ENCODE peak calls at places on chromosomes 16 and 17, in five cellular contexts. E, K, H, N and C are unnamed samples.

GRCh38 chr16:55911616-55912015 is 36.4 kb upstream of the CES5A start:
- DNase-seq in E (no peak), K (no peak), H (no peak), N (no peak), C (no peak)

GRCh38 chr16:23027386-23027785 is 121.9 kb downstream of the USP31 start:
- DNase-seq in E (no peak), K (no peak), H (no peak), N (no peak), C (no peak)

GRCh38 chr17:7220593-7221280 is 999 bp downstream of the ACADVL start:
- DNase-seq in E (peak; percentile 66), K (peak; percentile 75), H (no peak), N (peak; percentile 63), C (no peak)

GRCh38 chr16:924806-925205 is 46.0 kb downstream of the LMF1 start:
- DNase-seq in E (no peak), K (no peak), H (no peak), N (no peak), C (no peak)

GRCh38 chr17:62626719-62627218 is 701 bp upstream of the MRC2 start:
- DNase-seq in E (peak; percentile 77), K (peak; percentile 19), H (no peak), N (peak; percentile 90), C (no peak)

GRCh38 chr16:17470002-17470870 is 524 bp downstream of the XYLT1 start:
- DNase-seq in E (no peak), K (no peak), H (no peak), N (no peak), C (no peak)

GRCh38 chr16:89330177-89330856 is 112.8 kb downstream of the ZNF778 start:
- DNase-seq in E (no peak), K (no peak), H (no peak), N (peak; percentile 52), C (peak; percentile 97)

GRCh38 chr17:82446124-82446523 is 4.4 kb downstream of the CYBC1 start:
- DNase-seq in E (no peak), K (no peak), H (no peak), N (no peak), C (no peak)

GRCh38 chr17:9986754-9987382 is 81.8 kb upstream of the RCVRN start:
- DNase-seq in E (peak; percentile 47), K (no peak), H (no peak), N (no peak), C (no peak)

GRCh38 chr16:27369806-27370205 is 32.2 kb upstream of the IL21R start:
- DNase-seq in E (no peak), K (no peak), H (no peak), N (peak; percentile 79), C (no peak)

GRCh38 chr16:51431517-51432241 is 280.6 kb upstream of the SALL1 start:
- DNase-seq in E (no peak), K (peak; percentile 6), H (no peak), N (peak; percentile 99), C (peak; percentile 72)

GRCh38 chr17:44439168-44439567 is 49.7 kb upstream of the ITGA2B start:
- DNase-seq in E (no peak), K (no peak), H (no peak), N (no peak), C (no peak)

GRCh38 chr16:15949210-15950166 is at the start of gene ABCC1:
- DNase-seq in E (peak; percentile 51), K (peak; percentile 46), H (no peak), N (no peak), C (no peak)

GRCh38 chr16:15948532-15949209 is 745 bp upstream of the ABCC1 start:
- DNase-seq in E (no peak), K (peak; percentile 52), H (no peak), N (no peak), C (no peak)

GRCh38 chr16:15942901-15943690 is 6.3 kb upstream of the ABCC1 start:
- DNase-seq in E (no peak), K (no peak), H (no peak), N (no peak), C (no peak)

GRCh38 chr16:15947983-15948509 is 1.4 kb upstream of the ABCC1 start:
- DNase-seq in E (no peak), K (peak; percentile 26), H (no peak), N (no peak), C (no peak)

GRCh38 chr16:15946257-15947044 is 3.0 kb upstream of the ABCC1 start:
- DNase-seq in E (no peak), K (no peak), H (no peak), N (peak; percentile 91), C (no peak)
- TF ChIP-seq CTCF in E (no peak), K (no peak), H (no peak), N (peak; percentile 7), C (no peak)

GRCh38 chr17:73827627-73828241 is 183.5 kb upstream of the SDK2 start:
- DNase-seq in E (no peak), K (peak; percentile 14), H (no peak), N (no peak), C (no peak)

GRCh38 chr17:73826181-73826871 is 182.1 kb upstream of the SDK2 start:
- DNase-seq in E (no peak), K (no peak), H (no peak), N (no peak), C (peak; percentile 42)

GRCh38 chr17:73829676-73830280 is 185.5 kb upstream of the SDK2 start:
- DNase-seq in E (no peak), K (no peak), H (no peak), N (no peak), C (no peak)

GRCh38 chr17:73824321-73824720 is 180.1 kb upstream of the SDK2 start:
- DNase-seq in E (no peak), K (no peak), H (no peak), N (no peak), C (no peak)

GRCh38 chr17:73826872-73827228 is 182.6 kb upstream of the SDK2 start:
- DNase-seq in E (no peak), K (no peak), H (no peak), N (no peak), C (peak; percentile 29)
- H3K4me1 ChIP-seq in E (no peaks in the 10 kb centered on the region), K (peaks cover 8% of the 10 kb centered on the region), H (no peaks in the 10 kb centered on the region), N (no peaks in the 10 kb centered on the region), C (peaks cover 9% of the 10 kb centered on the region)

DNA sequence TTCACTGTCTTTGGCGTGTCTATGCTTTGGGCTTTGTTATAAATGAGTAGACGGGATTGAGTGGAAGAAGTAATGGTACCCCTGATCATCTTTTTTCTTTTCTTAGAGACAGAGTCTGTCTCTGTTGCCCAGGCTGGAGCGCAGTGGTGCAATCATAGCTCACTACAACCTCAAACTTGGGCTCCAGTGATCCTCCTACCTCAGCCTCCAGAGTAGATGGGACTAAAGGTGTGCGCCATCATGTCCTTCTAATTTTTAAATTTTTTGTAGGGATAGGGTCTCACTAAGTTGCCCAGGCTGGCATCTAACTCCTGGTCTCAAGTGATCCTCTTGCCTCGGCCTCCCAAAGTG is 14.9 kb upstream of the GPRC5B start:
- DNase-seq in E (no peak), K (no peak), H (no peak), N (no peak), C (no peak)
- TF ChIP-seq CTCF in E (no peak), K (no peak), H (no peak), N (no peak), C (peak; percentile 61)

GRCh38 chr16:15970743-15971434 is 21.5 kb downstream of the ABCC1 start:
- DNase-seq in E (no peak), K (no peak), H (no peak), N (no peak), C (no peak)
- H3K4me1 ChIP-seq in E (peaks cover 5% of the 10 kb centered on the region), K (no peaks in the 10 kb centered on the region), H (no peaks in the 10 kb centered on the region), N (peaks cover 43% of the 10 kb centered on the region), C (peaks cover 17% of the 10 kb centered on the region)

GRCh38 chr17:5033352-5034015 is 1.7 kb downstream of the SLC52A1 start:
- DNase-seq in E (no peak), K (no peak), H (no peak), N (no peak), C (no peak)
- TF ChIP-seq CTCF in E (no peak), K (no peak), H (no peak), N (no peak), C (no peak)

DNA sequence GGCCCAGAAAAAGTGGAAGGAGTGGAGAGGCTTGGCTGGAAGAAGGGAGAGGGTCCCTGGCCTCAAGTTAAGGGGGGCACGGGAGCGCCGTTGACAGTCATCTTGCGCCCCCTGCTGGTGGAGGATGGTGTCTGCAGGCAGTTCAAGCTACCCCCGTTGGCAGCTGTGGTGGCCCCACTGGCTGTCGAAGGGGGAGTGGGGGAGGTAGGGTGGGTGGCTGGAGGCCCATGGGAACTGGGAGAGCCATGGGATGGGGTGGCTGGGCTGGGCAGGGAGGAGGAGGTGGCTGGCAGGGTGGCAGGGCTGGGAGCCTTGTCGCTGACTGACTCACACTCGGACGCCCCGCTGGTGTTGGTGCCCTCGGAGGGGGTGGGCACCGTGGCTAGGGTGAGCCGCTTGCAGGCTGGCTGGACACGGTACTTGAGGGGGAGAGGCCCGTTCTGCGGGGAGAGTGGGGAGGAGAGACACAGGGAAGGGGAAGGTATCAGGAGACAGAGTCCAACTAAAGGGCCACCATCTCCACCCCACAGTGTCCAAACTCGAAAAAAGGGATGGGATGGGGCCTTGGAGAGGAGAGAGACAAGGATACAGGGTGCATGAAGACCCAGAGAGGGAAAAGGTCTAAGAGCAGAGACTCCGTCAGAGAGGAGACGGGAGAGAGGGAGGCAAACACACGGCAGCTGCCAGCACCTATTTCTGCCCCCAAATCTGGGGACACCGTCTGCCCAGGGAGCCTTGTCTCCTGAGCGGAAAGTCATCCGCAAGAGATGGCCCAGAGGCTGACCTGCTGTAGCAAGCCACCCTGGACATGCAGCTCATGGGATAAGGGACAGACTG is 5.2 kb downstream of the CISD3 start:
- DNase-seq in E (peak; percentile 63), K (peak; percentile 71), H (no peak), N (no peak), C (no peak)
- H3K4me1 ChIP-seq in E (peaks cover 30% of the 10 kb centered on the region), K (peaks cover 34% of the 10 kb centered on the region), H (peaks cover 19% of the 10 kb centered on the region), N (peaks cover 13% of the 10 kb centered on the region), C (no peaks in the 10 kb centered on the region)